ENCODE peak calls at places on chromosomes 7 and 10, in four cellular contexts. U, M, C and X are unnamed samples.

GRCh38 chr7:76357379-76358052 is 1.3 kb downstream of the YWHAG start:
- DNase-seq in U (no peak), M (no peak), C (no peak), X (no peak)

GRCh38 chr7:26196305-26196704 is 4.2 kb downstream of the HNRNPA2B1 start:
- DNase-seq in U (no peak), M (no peak), C (no peak), X (no peak)

GRCh38 chr10:48215148-48215982 is 59.1 kb downstream of the FRMPD2 start:
- DNase-seq in U (no peak), M (no peak), C (peak), X (peak)

GRCh38 chr10:102714621-102715455 is at the start of gene SFXN2:
- DNase-seq in U (peak), M (no peak), C (peak), X (no peak)

GRCh38 chr10:110337906-110338305 is 33.2 kb upstream of the SMNDC1 start:
- DNase-seq in U (no peak), M (no peak), C (no peak), X (peak)

GRCh38 chr7:2199956-2200583 is 32.7 kb downstream of the MAD1L1 start:
- DNase-seq in U (no peak), M (no peak), C (no peak), X (no peak)

GRCh38 chr10:132409667-132410028 is 12.6 kb downstream of the PWWP2B start:
- DNase-seq in U (no peak), M (no peak), C (no peak), X (no peak)

GRCh38 chr10:67779455-67780205 is 58.4 kb downstream of the DNAJC12 start:
- DNase-seq in U (peak), M (no peak), C (peak), X (peak)

GRCh38 chr10:133528845-133529575 is 1.8 kb downstream of the CYP2E1 start:
- DNase-seq in U (no peak), M (no peak), C (peak), X (no peak)

GRCh38 chr10:76864913-76865312 is 772.7 kb downstream of the KCNMA1 start:
- DNase-seq in U (no peak), M (no peak), C (no peak), X (no peak)

GRCh38 chr7:2228921-2229320 is 3.8 kb downstream of the MAD1L1 start:
- DNase-seq in U (no peak), M (no peak), C (no peak), X (no peak)

GRCh38 chr10:59709472-59710125 is at the start of gene SLC16A9:
- DNase-seq in U (peak), M (peak), C (peak), X (peak)

GRCh38 chr7:134684165-134684564 is 37.5 kb downstream of the BPGM start:
- DNase-seq in U (no peak), M (no peak), C (no peak), X (no peak)

GRCh38 chr10:63829020-63829419 is 307.8 kb downstream of the REEP3 start:
- DNase-seq in U (no peak), M (no peak), C (no peak), X (peak)

GRCh38 chr7:5045558-5046396 is at the start of gene RBAK:
- DNase-seq in U (peak), M (peak), C (peak), X (peak)

GRCh38 chr10:16957038-16957437 is 139.8 kb upstream of the RSU1 start:
- DNase-seq in U (no peak), M (no peak), C (no peak), X (no peak)

GRCh38 chr7:98834949-98835348 is 34.9 kb downstream of the TMEM130 start:
- DNase-seq in U (no peak), M (no peak), C (no peak), X (no peak)

GRCh38 chr10:124249812-124250432 is 156.5 kb upstream of the CHST15 start:
- DNase-seq in U (no peak), M (no peak), C (no peak), X (peak)
- TF ChIP-seq CTCF in U (no peak), M (peak), C (no peak), X (no peak)

GRCh38 chr7:129308047-129308446 is 83.2 kb downstream of the AHCYL2 start:
- DNase-seq in U (no peak), M (no peak), C (no peak), X (peak)
- TF ChIP-seq CTCF in U (no peak), M (no peak), C (no peak), X (no peak)

DNA sequence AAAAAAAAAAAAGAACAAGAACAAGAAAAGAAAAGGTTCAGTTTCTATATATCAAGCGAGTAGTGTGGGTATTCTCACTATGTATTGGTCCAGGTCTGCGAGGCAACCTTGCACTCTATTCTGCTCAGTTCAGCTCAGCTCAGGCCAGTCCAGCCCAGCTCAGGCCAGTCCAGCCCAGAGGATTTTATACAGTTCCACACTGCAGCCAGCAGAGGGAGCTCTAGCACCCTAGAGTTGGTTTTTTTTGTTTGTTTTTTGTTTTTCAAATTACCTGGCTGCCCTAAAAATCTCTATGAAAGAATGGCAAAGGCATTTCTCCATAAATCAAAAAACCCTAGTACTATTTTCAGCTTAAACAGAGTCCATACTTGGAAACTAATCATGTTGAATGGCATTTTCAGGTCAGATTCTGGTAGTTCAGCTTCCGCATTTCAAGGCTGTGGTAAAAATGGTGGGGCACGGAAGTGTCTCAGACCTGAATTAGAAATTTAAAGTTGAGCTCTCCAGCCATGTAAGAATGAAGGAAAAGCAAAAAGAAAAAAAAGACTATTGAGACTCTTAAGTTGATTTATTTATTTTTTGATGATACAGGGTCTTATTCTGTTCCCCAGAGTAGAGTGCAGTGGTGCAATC is 55.2 kb upstream of the GSDME start:
- DNase-seq in U (peak), M (no peak), C (peak), X (peak)
- TF ChIP-seq CTCF in U (peak), M (peak), C (peak), X (peak)

DNA sequence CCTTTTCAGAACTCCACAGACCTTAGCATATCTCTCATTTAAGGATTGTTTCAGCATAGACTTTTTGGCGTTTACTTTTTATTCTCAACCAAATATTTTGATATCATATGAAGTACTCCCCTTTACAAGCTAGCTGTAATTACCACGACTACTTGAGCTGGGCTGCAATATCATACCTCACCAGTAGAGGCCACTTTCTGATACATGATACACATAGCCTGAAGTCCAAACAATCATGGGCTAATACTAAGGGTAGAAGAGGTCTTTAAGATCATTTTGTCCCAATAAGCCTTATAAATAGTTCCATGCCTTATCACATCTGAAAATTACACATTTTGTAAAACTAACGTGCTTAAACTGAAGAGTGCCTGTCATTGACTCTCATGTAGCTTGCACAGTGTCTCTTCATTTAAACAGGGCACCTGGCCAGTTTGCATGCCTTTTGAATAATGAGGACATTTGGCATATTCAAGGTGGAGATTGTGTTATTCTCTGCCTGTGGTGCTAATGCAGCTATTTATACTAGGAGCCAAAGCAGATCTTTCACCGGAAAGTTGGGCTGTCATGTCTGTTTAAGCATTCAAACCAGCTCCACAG is 403.7 kb upstream of the ZMIZ1 start:
- DNase-seq in U (no peak), M (no peak), C (peak), X (peak)
- TF ChIP-seq CTCF in U (peak), M (peak), C (peak), X (peak)

GRCh38 chr10:32050145-32050544 is 6.1 kb downstream of the KIF5B start:
- DNase-seq in U (no peak), M (no peak), C (no peak), X (no peak)

GRCh38 chr10:32054087-32054486 is 2.1 kb downstream of the KIF5B start:
- DNase-seq in U (no peak), M (no peak), C (no peak), X (peak)

GRCh38 chr10:32049113-32049512 is 7.1 kb downstream of the KIF5B start:
- DNase-seq in U (no peak), M (no peak), C (no peak), X (no peak)

DNA sequence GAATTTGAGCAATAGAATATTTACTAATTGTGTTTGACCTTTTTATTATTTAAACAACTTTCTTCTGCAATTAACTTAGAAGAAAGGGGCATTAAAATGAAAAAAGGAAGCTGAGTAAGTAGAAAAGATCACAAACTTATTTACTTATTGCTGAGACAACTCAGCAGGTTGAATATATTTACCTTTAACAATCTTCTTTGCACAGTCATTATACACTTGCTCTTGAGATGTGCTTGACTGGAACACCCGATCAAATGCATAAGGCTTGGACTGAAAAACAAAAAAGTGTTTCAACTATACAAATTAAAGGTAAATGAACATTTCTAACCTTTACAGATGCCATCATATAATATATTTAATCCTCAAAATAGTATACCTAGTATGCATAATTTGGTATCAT is 7.9 kb downstream of the KIF5B start:
- DNase-seq in U (no peak), M (no peak), C (no peak), X (no peak)
- TF ChIP-seq CTCF in U (no peak), M (no peak), C (no peak), X (no peak)